ENCODE peak calls at places on chromosomes 4 and X, in five cellular contexts. E, J, L, W and B are unnamed samples.

GRCh38 chr4:113327513-113327912 is 278.1 kb downstream of the ANK2 start:
- DNase-seq in E (peak; percentile 6), J (no peak), L (peak; percentile 3), W (no peak), B (no peak)

GRCh38 chrX:72351606-72352338 is 46.1 kb upstream of the CITED1 start:
- DNase-seq in E (peak; percentile 35), J (no peak), L (peak; percentile 79), W (no peak), B (peak; percentile 37)

GRCh38 chr4:169765845-169766244 is 8.1 kb upstream of the HPF1 start:
- DNase-seq in E (no peak), J (no peak), L (peak; percentile 67), W (no peak), B (no peak)

GRCh38 chrX:153844509-153845082 is 14.3 kb upstream of the PDZD4 start:
- DNase-seq in E (no peak), J (no peak), L (no peak), W (no peak), B (no peak)

GRCh38 chr4:135575041-135575440 is 1373.5 kb upstream of the PABPC4L start:
- DNase-seq in E (no peak), J (no peak), L (no peak), W (no peak), B (peak; percentile 51)

GRCh38 chr4:145528601-145529000 is 46.9 kb downstream of the SMAD1 start:
- DNase-seq in E (no peak), J (no peak), L (no peak), W (no peak), B (no peak)

GRCh38 chr4:100483796-100484195 is 34.0 kb downstream of the EMCN start:
- DNase-seq in E (no peak), J (no peak), L (no peak), W (no peak), B (no peak)

GRCh38 chrX:41491267-41492004 is 44.3 kb downstream of the NYX start:
- DNase-seq in E (peak; percentile 90), J (peak; percentile 78), L (peak; percentile 84), W (peak; percentile 43), B (no peak)

GRCh38 chr4:142818009-142818408 is 28.1 kb downstream of the INPP4B start:
- DNase-seq in E (peak; percentile 76), J (no peak), L (peak; percentile 51), W (no peak), B (peak; percentile 77)

GRCh38 chr4:37604464-37604863 is 81.7 kb downstream of the RELL1 start:
- DNase-seq in E (peak; percentile 25), J (no peak), L (peak; percentile 51), W (no peak), B (peak; percentile 39)